ENCODE peak calls at places on chromosomes 5 and 9, in four cellular contexts. One of them, this sample, is unnamed.

GRCh38 chr5:126471875-126472537 is 48.8 kb downstream of the GRAMD2B start:
- DNase-seq in lower leg skin: no peak
- DNase-seq in fibroblast of pulmonary artery: peak; percentile 42
- DNase-seq in epithelial cell of proximal tubule: peak; percentile 92
- DNase-seq in this sample: no peak

GRCh38 chr5:161846731-161847130 is 1.2 kb upstream of the GABRA1 start:
- DNase-seq in lower leg skin: no peak
- DNase-seq in fibroblast of pulmonary artery: no peak
- DNase-seq in epithelial cell of proximal tubule: no peak
- DNase-seq in this sample: no peak

GRCh38 chr5:122849746-122850145 is 4.3 kb downstream of the SNX24 start:
- DNase-seq in lower leg skin: no peak
- DNase-seq in fibroblast of pulmonary artery: peak; percentile 39
- DNase-seq in epithelial cell of proximal tubule: no peak
- DNase-seq in this sample: no peak

GRCh38 chr9:114238919-114239879 is 83.7 kb upstream of the ORM1 start:
- DNase-seq in lower leg skin: no peak
- DNase-seq in fibroblast of pulmonary artery: peak; percentile 47
- DNase-seq in epithelial cell of proximal tubule: no peak
- DNase-seq in this sample: peak; percentile 46

GRCh38 chr5:160064979-160065619 is 54.2 kb downstream of the PWWP2A start:
- DNase-seq in lower leg skin: no peak
- DNase-seq in fibroblast of pulmonary artery: no peak
- DNase-seq in epithelial cell of proximal tubule: no peak
- DNase-seq in this sample: no peak

GRCh38 chr9:84283895-84284294 is 56.7 kb downstream of the SLC28A3 start:
- DNase-seq in lower leg skin: no peak
- DNase-seq in fibroblast of pulmonary artery: no peak
- DNase-seq in epithelial cell of proximal tubule: no peak
- DNase-seq in this sample: no peak

GRCh38 chr5:5643481-5643880 is 221.0 kb downstream of the ICE1 start:
- DNase-seq in lower leg skin: no peak
- DNase-seq in fibroblast of pulmonary artery: no peak
- DNase-seq in epithelial cell of proximal tubule: no peak
- DNase-seq in this sample: no peak

GRCh38 chr5:112921031-112921832 is 795 bp downstream of the REEP5 start:
- DNase-seq in lower leg skin: peak; percentile 93
- DNase-seq in fibroblast of pulmonary artery: peak; percentile 72
- DNase-seq in epithelial cell of proximal tubule: no peak
- DNase-seq in this sample: peak; percentile 73

GRCh38 chr9:125293134-125293533 is 31.5 kb downstream of the GAPVD1 start:
- DNase-seq in lower leg skin: no peak
- DNase-seq in fibroblast of pulmonary artery: no peak
- DNase-seq in epithelial cell of proximal tubule: peak; percentile 25
- DNase-seq in this sample: no peak

GRCh38 chr5:141664733-141665461 is 13.7 kb upstream of the FCHSD1 start:
- DNase-seq in lower leg skin: peak; percentile 95
- DNase-seq in fibroblast of pulmonary artery: peak; percentile 76
- DNase-seq in epithelial cell of proximal tubule: no peak
- DNase-seq in this sample: peak; percentile 88

GRCh38 chr5:127521138-127521770 is 3.8 kb downstream of the PRRC1 start:
- DNase-seq in lower leg skin: no peak
- DNase-seq in fibroblast of pulmonary artery: no peak
- DNase-seq in epithelial cell of proximal tubule: no peak
- DNase-seq in this sample: no peak

GRCh38 chr9:83219154-83219923 is 156.4 kb upstream of the RASEF start:
- DNase-seq in lower leg skin: peak; percentile 89
- DNase-seq in fibroblast of pulmonary artery: peak; percentile 80
- DNase-seq in epithelial cell of proximal tubule: peak; percentile 80
- DNase-seq in this sample: peak; percentile 38

GRCh38 chr5:16675747-16676255 is 59.0 kb upstream of the RETREG1 start:
- DNase-seq in lower leg skin: no peak
- DNase-seq in fibroblast of pulmonary artery: no peak
- DNase-seq in epithelial cell of proximal tubule: no peak
- DNase-seq in this sample: no peak

GRCh38 chr5:16679198-16679597 is 62.4 kb upstream of the RETREG1 start:
- DNase-seq in lower leg skin: no peak
- DNase-seq in fibroblast of pulmonary artery: no peak
- DNase-seq in epithelial cell of proximal tubule: no peak
- DNase-seq in this sample: no peak

GRCh38 chr5:16681761-16682335 is 65.1 kb upstream of the RETREG1 start:
- DNase-seq in lower leg skin: no peak
- DNase-seq in fibroblast of pulmonary artery: no peak
- DNase-seq in epithelial cell of proximal tubule: no peak
- DNase-seq in this sample: no peak

GRCh38 chr5:16674750-16675149 is 58.0 kb upstream of the RETREG1 start:
- DNase-seq in lower leg skin: no peak
- DNase-seq in fibroblast of pulmonary artery: no peak
- DNase-seq in epithelial cell of proximal tubule: no peak
- DNase-seq in this sample: no peak

DNA sequence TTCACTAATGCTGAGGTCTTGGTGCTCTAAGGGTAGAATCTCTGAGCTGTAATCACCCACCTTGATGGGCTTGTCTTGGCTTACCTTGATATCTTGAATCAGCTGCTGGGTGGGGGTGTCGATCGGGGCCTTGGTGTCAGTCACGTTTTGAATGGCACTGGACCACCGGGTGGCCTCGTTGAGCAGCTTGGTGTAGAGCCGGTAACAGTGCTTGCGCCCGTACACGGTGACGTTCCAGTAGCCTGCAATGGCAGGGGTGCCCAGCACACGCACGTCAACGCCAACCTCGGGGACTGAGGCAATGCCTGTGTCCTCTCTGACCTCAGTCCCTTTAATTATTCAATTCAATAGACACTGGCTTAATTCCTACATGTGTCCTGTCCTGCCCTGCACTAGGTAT is 63.1 kb upstream of the RETREG1 start:
- DNase-seq in lower leg skin: no peak
- DNase-seq in fibroblast of pulmonary artery: no peak
- DNase-seq in epithelial cell of proximal tubule: no peak
- DNase-seq in this sample: no peak
- TF ChIP-seq CTCF in lower leg skin: no peak
- TF ChIP-seq CTCF in fibroblast of pulmonary artery: peak; percentile 4
- TF ChIP-seq CTCF in epithelial cell of proximal tubule: peak; percentile 21
- TF ChIP-seq CTCF in this sample: no peak

DNA sequence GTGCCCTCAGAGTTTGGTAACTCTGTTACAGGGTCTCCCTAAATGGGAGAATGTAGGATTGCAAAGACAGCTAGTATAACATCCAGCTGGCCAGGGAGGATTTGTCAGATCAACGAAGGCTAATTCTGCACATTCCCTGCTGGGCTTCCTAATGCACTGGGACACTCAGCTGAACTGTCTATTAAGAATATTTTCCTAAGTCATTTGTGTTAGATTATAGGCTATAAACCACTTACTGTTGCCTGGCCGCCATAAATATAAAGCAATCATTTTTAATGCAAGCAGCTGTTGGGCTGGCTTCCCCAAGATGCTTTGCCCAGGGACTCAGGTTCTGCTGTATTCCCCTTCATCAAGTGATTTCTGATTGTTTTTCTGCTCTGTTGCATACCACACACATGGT is 35.3 kb upstream of the SLIT3 start:
- DNase-seq in lower leg skin: no peak
- DNase-seq in fibroblast of pulmonary artery: no peak
- DNase-seq in epithelial cell of proximal tubule: no peak
- DNase-seq in this sample: no peak
- TF ChIP-seq CTCF in lower leg skin: no peak
- TF ChIP-seq CTCF in fibroblast of pulmonary artery: no peak
- TF ChIP-seq CTCF in epithelial cell of proximal tubule: no peak
- TF ChIP-seq CTCF in this sample: no peak

GRCh38 chr9:75974006-75974766 is 83.7 kb downstream of the PCSK5 start:
- DNase-seq in lower leg skin: no peak
- DNase-seq in fibroblast of pulmonary artery: no peak
- DNase-seq in epithelial cell of proximal tubule: no peak
- DNase-seq in this sample: no peak

GRCh38 chr9:75983320-75983719 is 92.8 kb downstream of the PCSK5 start:
- DNase-seq in lower leg skin: no peak
- DNase-seq in fibroblast of pulmonary artery: no peak
- DNase-seq in epithelial cell of proximal tubule: no peak
- DNase-seq in this sample: no peak

GRCh38 chr9:75976549-75976948 is 86.1 kb downstream of the PCSK5 start:
- DNase-seq in lower leg skin: no peak
- DNase-seq in fibroblast of pulmonary artery: no peak
- DNase-seq in epithelial cell of proximal tubule: no peak
- DNase-seq in this sample: no peak

GRCh38 chr9:75979362-75979761 is 88.9 kb downstream of the PCSK5 start:
- DNase-seq in lower leg skin: no peak
- DNase-seq in fibroblast of pulmonary artery: peak; percentile 31
- DNase-seq in epithelial cell of proximal tubule: no peak
- DNase-seq in this sample: peak; percentile 11
- TF ChIP-seq CTCF in lower leg skin: no peak
- TF ChIP-seq CTCF in fibroblast of pulmonary artery: peak; percentile 52
- TF ChIP-seq CTCF in epithelial cell of proximal tubule: peak; percentile 68
- TF ChIP-seq CTCF in this sample: peak; percentile 32

DNA sequence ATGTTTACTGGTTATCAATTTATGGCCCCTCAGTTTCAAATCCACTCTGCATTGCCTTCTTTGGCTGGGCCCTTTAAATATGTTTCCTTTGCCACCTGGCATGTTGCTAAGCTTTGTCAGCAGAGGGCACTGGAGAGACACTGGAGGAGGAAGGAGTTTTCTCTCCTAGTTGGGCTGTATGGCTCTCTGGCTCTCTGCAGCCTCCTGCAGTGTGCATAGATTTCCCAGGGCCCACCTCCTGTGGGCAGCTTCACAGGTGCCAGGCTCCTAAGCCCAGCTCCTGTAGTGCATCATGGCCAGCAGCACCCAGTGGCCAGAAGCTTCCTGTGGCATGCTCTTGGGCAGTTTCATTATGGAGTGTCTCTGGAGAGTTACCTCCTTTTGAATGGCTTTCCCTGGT is 23.3 kb downstream of the CAVIN4 start:
- DNase-seq in lower leg skin: no peak
- DNase-seq in fibroblast of pulmonary artery: peak; percentile 72
- DNase-seq in epithelial cell of proximal tubule: no peak
- DNase-seq in this sample: peak; percentile 51
- TF ChIP-seq CTCF in lower leg skin: no peak
- TF ChIP-seq CTCF in fibroblast of pulmonary artery: peak; percentile 93
- TF ChIP-seq CTCF in epithelial cell of proximal tubule: peak; percentile 84
- TF ChIP-seq CTCF in this sample: peak; percentile 79

DNA sequence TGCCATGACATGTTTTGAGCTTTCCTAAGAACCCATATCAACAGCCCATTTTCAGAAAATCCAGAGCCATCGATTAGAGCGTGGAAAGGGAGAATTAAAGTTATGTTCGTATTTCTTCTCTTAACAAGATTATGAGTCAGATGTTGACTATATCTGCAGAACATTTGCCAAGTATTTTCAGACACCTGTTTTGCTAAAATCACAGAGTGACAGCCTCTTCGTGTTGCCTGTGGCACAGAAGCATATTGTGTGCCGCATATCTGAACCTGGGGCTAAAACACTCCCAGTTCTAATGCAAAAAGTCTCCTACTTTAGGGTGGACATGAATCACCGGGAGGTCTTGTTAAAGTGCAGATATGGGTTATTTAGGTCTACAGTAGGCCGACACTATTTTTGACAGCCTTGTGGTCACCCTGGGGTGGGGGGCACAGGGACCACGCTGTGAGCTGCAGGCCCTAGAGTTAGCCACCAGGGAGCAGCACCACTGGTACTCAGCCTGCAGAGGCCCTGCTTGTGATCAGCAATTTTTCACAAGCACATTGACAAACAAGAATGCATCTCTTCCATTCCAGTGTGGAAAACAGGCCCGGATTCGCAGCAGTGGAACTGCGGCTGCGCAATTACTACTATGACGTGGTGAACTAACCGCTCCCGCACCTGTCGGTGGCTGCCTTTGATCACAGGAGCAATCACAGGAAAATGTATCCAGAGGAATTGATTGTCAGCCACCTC is 93.5 kb downstream of the SYK start:
- DNase-seq in lower leg skin: peak; percentile 77
- DNase-seq in fibroblast of pulmonary artery: peak; percentile 20
- DNase-seq in epithelial cell of proximal tubule: no peak
- DNase-seq in this sample: no peak
- TF ChIP-seq CTCF in lower leg skin: no peak
- TF ChIP-seq CTCF in fibroblast of pulmonary artery: peak; percentile 55
- TF ChIP-seq CTCF in epithelial cell of proximal tubule: peak; percentile 79
- TF ChIP-seq CTCF in this sample: peak; percentile 53

DNA sequence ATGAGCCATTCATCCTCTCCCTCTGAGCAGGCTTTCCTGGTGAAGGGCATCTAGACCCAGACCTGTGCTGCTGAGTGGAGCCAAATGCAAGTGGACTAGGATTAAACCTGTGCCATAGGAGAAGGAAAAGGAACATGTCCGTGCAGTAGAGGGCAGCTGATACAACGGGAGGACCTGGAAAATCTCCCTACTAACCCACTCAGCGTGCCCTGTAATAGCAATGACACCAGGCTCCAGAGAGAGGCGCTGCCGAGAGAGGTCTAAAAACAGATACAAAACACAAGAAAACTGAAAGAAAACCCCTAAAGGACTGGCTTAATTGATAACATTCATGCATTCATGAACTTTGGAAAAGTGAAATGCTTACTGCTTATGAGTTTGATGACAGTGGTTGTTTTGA is 60.8 kb downstream of the PFDN1 start:
- DNase-seq in lower leg skin: no peak
- DNase-seq in fibroblast of pulmonary artery: no peak
- DNase-seq in epithelial cell of proximal tubule: no peak
- DNase-seq in this sample: no peak
- TF ChIP-seq CTCF in lower leg skin: no peak
- TF ChIP-seq CTCF in fibroblast of pulmonary artery: peak; percentile 14
- TF ChIP-seq CTCF in epithelial cell of proximal tubule: peak; percentile 30
- TF ChIP-seq CTCF in this sample: no peak

GRCh38 chr9:86239053-86239770 is 20.2 kb downstream of the C9orf153 start:
- DNase-seq in lower leg skin: no peak
- DNase-seq in fibroblast of pulmonary artery: no peak
- DNase-seq in epithelial cell of proximal tubule: no peak
- DNase-seq in this sample: no peak
- TF ChIP-seq CTCF in lower leg skin: no peak
- TF ChIP-seq CTCF in fibroblast of pulmonary artery: no peak
- TF ChIP-seq CTCF in epithelial cell of proximal tubule: peak; percentile 1
- TF ChIP-seq CTCF in this sample: no peak

This sample was measured in GM13977.